ENCODE peak calls at places on chromosomes 11 and 22, in nine cellular contexts. O is caudate nucleus; U is esophagus squamous epithelium; P is KG1; Z is iPS-NIHi11; S is stimulated activated CD8-positive, alpha-beta memory T cell treated with anti-CD3 and anti-CD28 coated beads, Interleukin-4, amount 100 ng/mL, for 1 hour; L is NCI-H774; W is DMS153; Q is AG10803. V is an unnamed sample.

GRCh38 chr22:31075961-31076360 is 5.2 kb upstream of the SMTN start:
- DNase-seq in O (no peak), U (no peak), P (no peak), Z (no peak), S (no peak), L (no peak), W (no peak), Q (peak), V (no peak)

GRCh38 chr11:67656278-67656922 is 5.9 kb upstream of the ACY3 start:
- DNase-seq in O (no peak), U (no peak), P (no peak), Z (peak), S (no peak), L (no peak), W (no peak), Q (peak), V (no peak)

GRCh38 chr11:2298795-2299747 is 2.6 kb downstream of the C11orf21 start:
- DNase-seq in O (no peak), U (no peak), P (no peak), Z (peak), S (no peak), L (peak), W (peak), Q (no peak), V (no peak)

GRCh38 chr22:50610041-50610451 is 9.5 kb downstream of the MAPK8IP2 start:
- DNase-seq in O (no peak), U (no peak), P (no peak), Z (no peak), S (no peak), L (no peak), W (no peak), Q (no peak), V (no peak)

GRCh38 chr11:45263773-45264172 is 22.4 kb downstream of the SYT13 start:
- DNase-seq in O (no peak), U (no peak), P (no peak), Z (no peak), S (no peak), L (no peak), W (no peak), Q (no peak), V (no peak)

GRCh38 chr11:957201-957920 is 31.7 kb downstream of the AP2A2 start:
- DNase-seq in O (no peak), U (no peak), P (no peak), Z (no peak), S (no peak), L (no peak), W (no peak), Q (no peak), V (no peak)

GRCh38 chr11:83051760-83052671 is 19.7 kb downstream of the RAB30 start:
- DNase-seq in O (no peak), U (no peak), P (no peak), Z (no peak), S (no peak), L (no peak), W (no peak), Q (peak), V (no peak)

GRCh38 chr11:1546536-1547466 is 25.3 kb downstream of the DUSP8 start:
- DNase-seq in O (no peak), U (no peak), P (no peak), Z (peak), S (no peak), L (peak), W (peak), Q (no peak), V (peak)

GRCh38 chr11:9573775-9574555 is 495 bp downstream of the WEE1 start:
- DNase-seq in O (no peak), U (no peak), P (no peak), Z (no peak), S (no peak), L (no peak), W (no peak), Q (no peak), V (no peak)

GRCh38 chr11:35247863-35248262 is 108.9 kb downstream of the CD44 start:
- DNase-seq in O (no peak), U (no peak), P (no peak), Z (no peak), S (no peak), L (no peak), W (no peak), Q (no peak), V (no peak)

GRCh38 chr11:68992743-68993255 is 12.0 kb upstream of the MRGPRD start:
- DNase-seq in O (no peak), U (no peak), P (no peak), Z (no peak), S (no peak), L (no peak), W (no peak), Q (no peak), V (no peak)

GRCh38 chr11:67022961-67023956 is at the start of gene SYT12:
- DNase-seq in O (no peak), U (no peak), P (no peak), Z (peak), S (no peak), L (no peak), W (no peak), Q (no peak), V (no peak)

GRCh38 chr22:30192427-30192826 is 54.1 kb downstream of the LIF start:
- DNase-seq in O (no peak), U (no peak), P (no peak), Z (no peak), S (no peak), L (no peak), W (peak), Q (no peak), V (no peak)

GRCh38 chr22:19962909-19963806 is 21.5 kb upstream of the TXNRD2 start:
- DNase-seq in O (no peak), U (no peak), P (no peak), Z (peak), S (no peak), L (no peak), W (peak), Q (peak), V (no peak)